ENCODE peak calls at places on chromosomes 2 and 18, in five cellular contexts. L, I, X, B and G are unnamed samples.

GRCh38 chr2:85470850-85471800 is 52.6 kb downstream of the SH2D6 start:
- DNase-seq in L (peak), I (no peak), X (no peak), B (peak), G (no peak)

GRCh38 chr18:35458271-35458670 is 39.5 kb downstream of the INO80C start:
- DNase-seq in L (no peak), I (no peak), X (peak), B (no peak), G (no peak)

GRCh38 chr2:35526741-35527140 is 828.8 kb upstream of the CRIM1 start:
- DNase-seq in L (no peak), I (no peak), X (no peak), B (no peak), G (no peak)

GRCh38 chr2:127620867-127621266 is 25.1 kb upstream of the GPR17 start:
- DNase-seq in L (no peak), I (no peak), X (no peak), B (no peak), G (no peak)

GRCh38 chr2:203685081-203685621 is 21.3 kb upstream of the CD28 start:
- DNase-seq in L (no peak), I (no peak), X (peak), B (no peak), G (no peak)

GRCh38 chr2:85326946-85327756 is 638 bp downstream of the TGOLN2 start:
- DNase-seq in L (peak), I (no peak), X (peak), B (peak), G (no peak)

GRCh38 chr2:170660406-170660805 is 54.7 kb upstream of the SP5 start:
- DNase-seq in L (peak), I (no peak), X (no peak), B (no peak), G (no peak)

GRCh38 chr2:220440731-220441130 is 813.3 kb downstream of the SLC4A3 start:
- DNase-seq in L (no peak), I (no peak), X (no peak), B (no peak), G (no peak)

GRCh38 chr2:30455339-30455738 is 8.3 kb downstream of the LCLAT1 start:
- DNase-seq in L (no peak), I (no peak), X (peak), B (no peak), G (no peak)

GRCh38 chr2:127654838-127655175 is 8.9 kb downstream of the GPR17 start:
- DNase-seq in L (no peak), I (no peak), X (no peak), B (no peak), G (no peak)

GRCh38 chr18:54769526-54770464 is 58.5 kb upstream of the RAB27B start:
- DNase-seq in L (no peak), I (no peak), X (peak), B (no peak), G (no peak)

GRCh38 chr2:10350666-10351215 is 48.0 kb downstream of the HPCAL1 start:
- DNase-seq in L (no peak), I (no peak), X (no peak), B (no peak), G (no peak)

GRCh38 chr2:103289101-103289725 is 527.4 kb downstream of the TMEM182 start:
- DNase-seq in L (no peak), I (no peak), X (no peak), B (no peak), G (no peak)
- TF ChIP-seq CTCF in L (no peak), I (no peak), X (no peak), B (peak), G (no peak)

GRCh38 chr2:215866594-215866993 is 146.8 kb downstream of the MREG start:
- DNase-seq in L (no peak), I (no peak), X (no peak), B (no peak), G (no peak)

GRCh38 chr2:215874418-215874817 is 138.9 kb downstream of the MREG start:
- DNase-seq in L (no peak), I (no peak), X (no peak), B (no peak), G (no peak)

GRCh38 chr2:215870088-215870490 is 143.3 kb downstream of the MREG start:
- DNase-seq in L (no peak), I (no peak), X (peak), B (no peak), G (no peak)

GRCh38 chr2:215868886-215869285 is 144.5 kb downstream of the MREG start:
- DNase-seq in L (no peak), I (no peak), X (no peak), B (no peak), G (no peak)

GRCh38 chr2:215870986-215871385 is 142.4 kb downstream of the MREG start:
- DNase-seq in L (no peak), I (no peak), X (no peak), B (no peak), G (no peak)
- TF ChIP-seq CTCF in L (no peak), I (no peak), X (peak), B (no peak), G (no peak)

GRCh38 chr2:198137733-198138132 is 333.3 kb downstream of the PLCL1 start:
- DNase-seq in L (no peak), I (no peak), X (no peak), B (no peak), G (no peak)
- TF ChIP-seq CTCF in L (no peak), I (no peak), X (no peak), B (no peak), G (no peak)

DNA sequence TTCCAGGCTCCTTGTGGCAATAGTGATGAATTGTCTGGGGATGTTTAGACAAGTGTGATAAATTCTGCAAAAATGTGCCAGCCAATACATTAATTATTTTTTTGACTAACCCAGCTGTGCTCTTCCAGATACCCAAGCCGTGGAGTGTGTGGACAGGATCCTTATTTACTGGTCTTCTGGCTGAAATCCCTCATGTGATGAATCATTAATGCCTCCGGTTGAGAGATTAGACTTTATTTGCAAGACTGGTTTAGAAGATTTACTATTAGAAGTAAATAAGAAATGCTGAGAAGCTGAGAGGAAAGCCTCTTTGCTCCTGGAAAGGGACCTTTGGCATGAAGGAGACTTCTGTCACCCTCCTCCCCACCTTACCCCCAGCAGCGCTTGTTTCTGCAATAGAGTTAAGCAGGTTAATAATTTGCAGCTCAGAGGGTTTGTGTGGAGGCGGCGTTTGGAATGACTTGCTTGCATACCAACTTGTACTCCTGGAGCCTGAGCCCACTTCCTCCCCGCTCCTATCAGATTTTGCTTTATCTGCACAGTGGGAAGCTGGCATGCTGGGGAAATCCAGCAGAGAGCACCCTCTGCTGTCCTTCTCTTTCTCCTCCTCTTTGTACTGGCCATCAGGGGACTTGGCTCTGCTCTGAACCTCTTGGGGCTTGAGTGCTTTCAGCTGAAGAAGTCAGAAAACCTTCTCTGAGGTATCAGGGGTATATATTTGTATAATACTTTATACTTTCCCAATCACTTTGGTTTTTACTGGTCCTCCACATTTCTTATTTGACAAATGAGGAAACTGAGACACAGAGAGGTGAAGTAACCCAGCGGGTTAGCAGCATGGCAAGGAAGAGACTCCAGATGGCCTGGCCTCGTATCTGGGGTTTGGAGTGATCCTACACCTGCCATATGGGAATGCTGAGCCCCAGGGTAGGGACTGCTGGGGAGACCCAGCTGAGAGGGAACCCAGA is 16.3 kb downstream of the SLC3A1 start:
- DNase-seq in L (peak), I (peak), X (peak), B (peak), G (no peak)
- TF ChIP-seq CTCF in L (peak), I (no peak), X (peak), B (peak), G (peak)

DNA sequence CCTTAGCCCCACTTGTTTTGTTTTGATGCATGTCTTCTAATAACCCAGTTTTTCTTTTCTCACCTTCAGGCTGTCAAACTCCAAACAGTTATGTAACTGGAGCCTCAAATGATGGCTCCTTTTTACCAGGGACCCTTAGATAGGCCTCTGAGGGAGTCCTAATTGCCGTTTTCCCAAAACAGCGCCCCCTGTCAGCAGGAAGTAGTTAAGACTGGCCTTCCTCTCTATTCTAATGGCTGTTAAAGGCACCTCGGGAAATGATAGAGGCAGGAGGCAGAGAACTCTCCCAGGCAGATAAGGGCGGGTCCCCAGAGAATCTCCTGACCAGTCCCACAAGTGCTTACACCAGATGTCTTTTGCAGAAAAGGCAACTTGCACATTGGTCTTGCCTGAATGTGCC is 123.2 kb downstream of the KCNS3 start:
- DNase-seq in L (no peak), I (no peak), X (no peak), B (no peak), G (no peak)
- TF ChIP-seq CTCF in L (no peak), I (no peak), X (peak), B (no peak), G (no peak)

GRCh38 chr2:119004602-119005001 is 62.6 kb downstream of the MARCO start:
- DNase-seq in L (no peak), I (no peak), X (no peak), B (no peak), G (peak)
- TF ChIP-seq CTCF in L (no peak), I (no peak), X (no peak), B (no peak), G (no peak)

GRCh38 chr2:200455958-200456421 is 53.9 kb downstream of the KCTD18 start:
- DNase-seq in L (no peak), I (no peak), X (peak), B (no peak), G (no peak)

GRCh38 chr2:200452377-200452776 is 57.5 kb downstream of the KCTD18 start:
- DNase-seq in L (no peak), I (no peak), X (no peak), B (no peak), G (no peak)

GRCh38 chr2:200453142-200453852 is 56.6 kb downstream of the KCTD18 start:
- DNase-seq in L (no peak), I (no peak), X (no peak), B (no peak), G (no peak)

GRCh38 chr2:200454839-200455801 is 54.7 kb downstream of the KCTD18 start:
- DNase-seq in L (no peak), I (no peak), X (peak), B (no peak), G (no peak)

DNA sequence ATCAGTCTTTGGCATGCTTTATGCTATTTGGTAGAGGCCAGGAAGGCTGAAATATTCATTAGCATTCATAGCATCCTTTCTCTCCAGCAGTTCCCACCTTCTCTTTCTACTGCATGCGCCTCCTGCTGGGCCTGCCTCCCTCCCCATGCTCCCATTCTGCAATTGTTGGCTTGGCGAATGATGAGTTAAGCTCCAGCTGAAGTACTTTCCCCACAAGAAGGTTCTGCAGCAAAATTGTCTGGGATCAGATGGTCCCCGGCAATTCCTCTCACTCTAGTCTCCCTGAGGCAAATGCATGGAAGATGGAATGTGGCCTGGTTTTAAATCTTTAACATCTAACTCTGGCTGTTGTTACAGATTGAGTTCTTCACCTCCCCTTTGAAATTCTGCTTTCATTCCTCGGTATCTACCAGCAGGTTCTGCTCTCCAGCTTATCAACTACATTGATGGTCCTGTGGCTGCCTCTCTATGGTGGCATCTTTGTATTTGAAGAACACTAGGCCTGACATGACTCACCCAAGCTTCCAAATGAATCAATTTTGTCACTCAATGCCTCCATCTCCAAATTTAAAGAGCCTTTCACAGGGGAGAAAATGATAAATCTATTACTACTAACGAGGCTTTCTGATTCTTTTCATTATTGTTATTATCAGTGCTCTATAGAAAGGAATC is 55.9 kb downstream of the KCTD18 start:
- DNase-seq in L (no peak), I (no peak), X (no peak), B (no peak), G (no peak)
- TF ChIP-seq CTCF in L (no peak), I (no peak), X (no peak), B (no peak), G (no peak)

GRCh38 chr2:132627542-132627941 is 42.5 kb downstream of the LYPD1 start:
- DNase-seq in L (no peak), I (no peak), X (peak), B (no peak), G (no peak)
- TF ChIP-seq CTCF in L (no peak), I (no peak), X (no peak), B (no peak), G (no peak)

DNA sequence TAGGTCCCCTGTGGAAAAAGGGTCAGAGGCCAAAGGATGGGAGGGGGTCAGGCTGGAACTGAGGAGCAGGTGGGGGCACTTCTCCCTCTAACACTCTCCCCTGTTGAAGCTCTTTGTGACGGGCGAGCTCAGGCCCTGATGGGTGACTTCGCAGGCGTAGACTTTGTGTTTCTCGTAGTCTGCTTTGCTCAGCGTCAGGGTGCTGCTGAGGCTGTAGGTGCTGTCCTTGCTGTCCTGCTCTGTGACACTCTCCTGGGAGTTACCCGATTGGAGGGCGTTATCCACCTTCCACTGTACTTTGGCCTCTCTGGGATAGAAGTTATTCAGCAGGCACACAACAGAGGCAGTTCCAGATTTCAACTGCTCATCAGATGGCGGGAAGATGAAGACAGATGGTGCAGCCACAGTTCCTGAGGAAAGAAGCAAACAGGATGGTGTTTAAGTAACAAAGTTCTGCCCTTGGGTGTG is 165.8 kb downstream of the RPIA start:
- DNase-seq in L (no peak), I (no peak), X (no peak), B (no peak), G (no peak)
- TF ChIP-seq CTCF in L (no peak), I (no peak), X (no peak), B (no peak), G (no peak)